ENCODE peak calls at places on chromosome 13, in seven cellular contexts. I, B, V, F, O, T and C are unnamed samples. For H3K4me1, the result is how much of the 10 kb centered on the place peaks cover.

GRCh38 chr13:79455331-79455730 is 25.6 kb upstream of the NDFIP2 start:
- DNase-seq in I (no peak), B (no peak), V (peak), F (peak), O (no peak), T (no peak), C (no peak)

GRCh38 chr13:47484564-47484963 is 516.5 kb downstream of the SUCLA2 start:
- DNase-seq in I (no peak), B (no peak), V (peak), F (peak), O (no peak), T (no peak), C (no peak)

GRCh38 chr13:35702316-35702715 is 225.8 kb upstream of the MAB21L1 start:
- DNase-seq in I (no peak), B (no peak), V (no peak), F (no peak), O (no peak), T (no peak), C (no peak)

GRCh38 chr13:29319451-29319850 is 276.0 kb downstream of the SLC7A1 start:
- DNase-seq in I (no peak), B (no peak), V (no peak), F (no peak), O (no peak), T (no peak), C (no peak)

GRCh38 chr13:23007430-23007829 is 173.3 kb upstream of the SGCG start:
- DNase-seq in I (no peak), B (no peak), V (no peak), F (no peak), O (no peak), T (no peak), C (no peak)

GRCh38 chr13:40333238-40333637 is 333.2 kb downstream of the FOXO1 start:
- DNase-seq in I (no peak), B (no peak), V (no peak), F (no peak), O (no peak), T (no peak), C (no peak)

GRCh38 chr13:51286135-51287002 is 53.1 kb upstream of the SERPINE3 start:
- DNase-seq in I (peak), B (peak), V (peak), F (peak), O (peak), T (peak), C (peak)

GRCh38 chr13:74966814-74967213 is 515.2 kb downstream of the TBC1D4 start:
- DNase-seq in I (no peak), B (no peak), V (no peak), F (peak), O (peak), T (no peak), C (no peak)

GRCh38 chr13:25901460-25902376 is 150.1 kb downstream of the SHISA2 start:
- DNase-seq in I (no peak), B (peak), V (peak), F (peak), O (peak), T (peak), C (peak)

GRCh38 chr13:102302534-102302933 is 99.3 kb downstream of the FGF14 start:
- DNase-seq in I (no peak), B (no peak), V (no peak), F (no peak), O (no peak), T (no peak), C (no peak)

GRCh38 chr13:113964251-113964995 is 9.5 kb downstream of the C13orf46 start:
- DNase-seq in I (no peak), B (no peak), V (no peak), F (no peak), O (no peak), T (no peak), C (no peak)

GRCh38 chr13:75353786-75354193 is 128.2 kb downstream of the TBC1D4 start:
- DNase-seq in I (no peak), B (no peak), V (peak), F (peak), O (no peak), T (no peak), C (no peak)

GRCh38 chr13:77860621-77861020 is 58.0 kb downstream of the EDNRB start:
- DNase-seq in I (no peak), B (no peak), V (peak), F (peak), O (no peak), T (no peak), C (no peak)

GRCh38 chr13:80341771-80342271 is 895 bp upstream of the SPRY2 start:
- DNase-seq in I (peak), B (no peak), V (peak), F (peak), O (peak), T (no peak), C (no peak)

GRCh38 chr13:83024955-83025594 is 857.2 kb downstream of the SLITRK1 start:
- DNase-seq in I (no peak), B (no peak), V (peak), F (peak), O (no peak), T (no peak), C (no peak)

GRCh38 chr13:28805193-28805819 is 14.8 kb upstream of the MTUS2 start:
- DNase-seq in I (no peak), B (no peak), V (no peak), F (peak), O (peak), T (peak), C (no peak)

GRCh38 chr13:50914301-50914700 is 4.7 kb downstream of the RNASEH2B start:
- DNase-seq in I (no peak), B (no peak), V (no peak), F (no peak), O (no peak), T (no peak), C (no peak)

GRCh38 chr13:52703482-52703881 is 36.1 kb downstream of the CNMD start:
- DNase-seq in I (no peak), B (no peak), V (no peak), F (no peak), O (no peak), T (no peak), C (no peak)

GRCh38 chr13:75417006-75417384 is 65.0 kb downstream of the TBC1D4 start:
- DNase-seq in I (peak), B (no peak), V (no peak), F (no peak), O (no peak), T (no peak), C (no peak)

GRCh38 chr13:45119469-45119989 is 781 bp upstream of the GTF2F2 start:
- DNase-seq in I (no peak), B (peak), V (peak), F (peak), O (peak), T (peak), C (peak)

GRCh38 chr13:38045278-38046048 is 175.9 kb upstream of the TRPC4 start:
- DNase-seq in I (no peak), B (no peak), V (peak), F (peak), O (peak), T (peak), C (no peak)

GRCh38 chr13:98476106-98476505 is 100.8 kb downstream of the STK24 start:
- DNase-seq in I (no peak), B (no peak), V (no peak), F (peak), O (peak), T (no peak), C (no peak)

GRCh38 chr13:32206097-32206740 is 108.9 kb downstream of the ZAR1L start:
- DNase-seq in I (no peak), B (no peak), V (peak), F (peak), O (no peak), T (no peak), C (no peak)

GRCh38 chr13:65943024-65943423 is 1287.1 kb downstream of the PCDH9 start:
- DNase-seq in I (no peak), B (no peak), V (peak), F (peak), O (no peak), T (no peak), C (no peak)

GRCh38 chr13:97319088-97319487 is 97.0 kb downstream of the MBNL2 start:
- DNase-seq in I (no peak), B (no peak), V (peak), F (peak), O (no peak), T (no peak), C (no peak)

GRCh38 chr13:113544071-113544891 is 40.3 kb upstream of the TFDP1 start:
- DNase-seq in I (peak), B (no peak), V (no peak), F (no peak), O (peak), T (no peak), C (no peak)

GRCh38 chr13:70107498-70108271 is at the start of gene ATXN8OS:
- DNase-seq in I (no peak), B (no peak), V (no peak), F (no peak), O (peak), T (no peak), C (no peak)

GRCh38 chr13:85528578-85529215 is 270.5 kb downstream of the SLITRK6 start:
- DNase-seq in I (no peak), B (no peak), V (peak), F (no peak), O (no peak), T (no peak), C (no peak)

GRCh38 chr13:20392530-20392929 is 133.1 kb downstream of the CRYL1 start:
- DNase-seq in I (no peak), B (no peak), V (no peak), F (no peak), O (no peak), T (no peak), C (no peak)

GRCh38 chr13:113448545-113448884 is 4.8 kb downstream of the ADPRHL1 start:
- DNase-seq in I (peak), B (no peak), V (no peak), F (no peak), O (no peak), T (peak), C (no peak)

GRCh38 chr13:91174886-91175501 is 172.5 kb upstream of the MIR17HG start:
- DNase-seq in I (no peak), B (no peak), V (no peak), F (peak), O (no peak), T (no peak), C (no peak)

DNA sequence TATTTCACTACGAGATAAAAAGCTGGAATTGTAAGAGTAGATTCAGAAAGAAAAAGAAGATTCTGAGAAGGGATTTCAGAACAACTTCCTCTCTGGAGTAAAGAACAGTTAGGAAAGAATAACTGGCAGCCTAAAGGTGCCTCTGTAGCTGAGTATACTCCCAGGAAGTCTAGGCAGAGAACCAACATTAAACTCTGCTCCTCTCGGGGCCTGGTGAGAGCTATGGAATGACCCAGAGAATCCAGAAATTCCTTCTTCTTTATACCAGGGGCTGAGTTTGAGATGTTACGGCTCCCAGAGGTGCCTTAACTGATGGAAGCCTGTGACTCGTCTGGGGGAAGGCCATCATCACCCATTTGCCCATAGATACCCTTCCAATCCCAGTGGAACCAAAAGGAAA is 39.1 kb downstream of the FAM216B start:
- DNase-seq in I (no peak), B (no peak), V (no peak), F (peak), O (no peak), T (no peak), C (no peak)
- H3K27ac ChIP-seq in I (no peak), B (no peak), V (peak), F (no peak), O (peak), T (no peak), C (no peak)

DNA sequence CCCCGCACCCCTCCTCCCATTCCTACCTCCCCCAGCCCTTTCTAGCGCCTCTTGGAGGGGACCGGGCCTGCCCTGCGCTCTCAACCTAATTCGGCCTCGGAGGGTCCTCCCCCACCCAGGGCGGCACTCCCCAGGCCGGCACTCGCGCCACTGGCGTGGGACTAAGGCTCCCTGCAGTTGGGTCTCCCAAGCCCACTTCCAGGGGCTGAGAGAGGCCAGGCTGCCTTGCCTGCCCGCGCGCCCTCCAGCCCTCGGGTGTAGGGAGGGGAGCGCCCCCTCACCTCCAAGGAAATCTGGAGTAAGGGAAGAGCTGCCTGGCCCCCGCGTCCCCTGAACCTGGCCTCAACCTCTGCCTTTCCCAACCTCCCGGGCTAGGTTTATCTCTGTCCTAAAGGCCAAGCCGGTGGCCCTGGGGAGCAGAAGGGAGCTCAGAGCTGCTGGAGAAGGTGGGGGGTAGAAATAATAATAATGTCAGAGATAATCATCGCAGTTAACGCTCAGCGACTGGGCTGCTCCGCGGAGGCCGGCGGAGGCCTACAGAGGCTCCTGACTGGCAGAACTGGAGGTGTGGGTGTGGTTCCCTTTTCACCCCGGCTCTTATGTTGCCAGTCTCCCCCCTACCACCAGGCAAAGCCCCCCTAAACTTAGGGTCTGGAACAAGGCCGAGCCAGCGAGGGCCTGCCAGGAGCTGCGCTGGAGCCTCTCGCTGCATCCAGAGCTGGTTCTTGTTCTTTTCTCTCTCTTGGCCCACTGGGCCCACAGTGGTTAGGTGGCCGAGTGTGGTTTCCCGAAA is 9.6 kb downstream of the ZIC2 start:
- DNase-seq in I (no peak), B (no peak), V (no peak), F (no peak), O (peak), T (no peak), C (no peak)
- H3K4me1 ChIP-seq in I (under half), B (under half), V (under half), F (under half), O (under half), T (under half), C (under half)

GRCh38 chr13:107422421-107422820 is 792.9 kb downstream of the LIG4 start:
- DNase-seq in I (no peak), B (peak), V (no peak), F (no peak), O (no peak), T (no peak), C (no peak)
- H3K4me3 ChIP-seq in I (no peak), B (no peak), V (no peak), F (no peak), O (no peak), T (no peak), C (no peak)

DNA sequence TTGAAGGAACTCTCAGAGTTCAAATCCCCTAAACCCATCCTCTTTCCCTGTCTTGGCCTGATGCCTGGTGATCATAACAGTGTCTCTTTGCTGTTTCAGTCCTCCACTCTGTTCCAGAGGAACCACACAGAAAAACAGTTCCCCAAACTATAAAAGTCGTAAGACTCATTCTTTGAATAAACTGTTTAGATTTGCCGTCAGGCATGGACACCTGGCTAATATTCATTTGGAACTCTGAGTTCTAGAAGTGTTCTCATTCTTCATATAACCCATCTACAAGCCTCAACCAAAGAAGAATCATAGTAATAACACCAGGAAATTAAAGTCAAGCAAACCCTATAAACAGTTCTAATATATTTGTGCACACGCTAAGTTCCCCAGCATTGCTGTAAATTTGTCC is 37.7 kb upstream of the ABCC4 start:
- DNase-seq in I (no peak), B (no peak), V (no peak), F (no peak), O (no peak), T (no peak), C (no peak)
- H3K27ac ChIP-seq in I (no peak), B (no peak), V (no peak), F (no peak), O (no peak), T (no peak), C (no peak)

GRCh38 chr13:109784590-109785140 is 1.7 kb downstream of the IRS2 start:
- DNase-seq in I (no peak), B (peak), V (peak), F (peak), O (peak), T (no peak), C (peak)
- H3K4me1 ChIP-seq in I (under half), B (under half), V (under half), F (under half), O (under half), T (under half), C (under half)